ENCODE peak calls at places on chromosomes 4 and X, in six cellular contexts. One of them, this sample, is unnamed.

GRCh38 chr4:58849026-58849425 is 1738.8 kb upstream of the IGFBP7 start:
- DNase-seq in left ventricle myocardium inferior: no peak
- DNase-seq in HFFc6: no peak
- DNase-seq in mucosa of descending colon: no peak
- DNase-seq in tibial artery: no peak
- DNase-seq in foreskin keratinocyte: no peak
- DNase-seq in this sample: no peak

GRCh38 chr4:82792912-82793649 is 5.5 kb downstream of the SCD5 start:
- DNase-seq in mucosa of descending colon: no peak
- DNase-seq in foreskin keratinocyte: no peak
- DNase-seq in tibial artery: no peak
- DNase-seq in HFFc6: peak; percentile 29
- DNase-seq in left ventricle myocardium inferior: no peak
- DNase-seq in this sample: no peak

GRCh38 chrX:150897371-150898319 is 823 bp downstream of the CD99L2 start:
- DNase-seq in tibial artery: no peak
- DNase-seq in HFFc6: peak; percentile 18
- DNase-seq in foreskin keratinocyte: no peak
- DNase-seq in mucosa of descending colon: peak; percentile 51
- DNase-seq in left ventricle myocardium inferior: no peak
- DNase-seq in this sample: no peak

GRCh38 chr4:7865533-7865932 is 74.1 kb downstream of the AFAP1 start:
- DNase-seq in foreskin keratinocyte: no peak
- DNase-seq in left ventricle myocardium inferior: no peak
- DNase-seq in tibial artery: no peak
- DNase-seq in HFFc6: no peak
- DNase-seq in mucosa of descending colon: no peak
- DNase-seq in this sample: no peak

GRCh38 chr4:52076731-52077130 is 25.6 kb downstream of the SPATA18 start:
- DNase-seq in HFFc6: no peak
- DNase-seq in foreskin keratinocyte: no peak
- DNase-seq in left ventricle myocardium inferior: peak; percentile 15
- DNase-seq in mucosa of descending colon: no peak
- DNase-seq in tibial artery: no peak
- DNase-seq in this sample: peak; percentile 70

GRCh38 chr4:76772498-76773106 is 125.3 kb downstream of the SOWAHB start:
- DNase-seq in left ventricle myocardium inferior: no peak
- DNase-seq in HFFc6: peak; percentile 69
- DNase-seq in mucosa of descending colon: no peak
- DNase-seq in tibial artery: no peak
- DNase-seq in foreskin keratinocyte: no peak
- DNase-seq in this sample: no peak

GRCh38 chr4:1344696-1345095 is 2.3 kb upstream of the UVSSA start:
- DNase-seq in mucosa of descending colon: no peak
- DNase-seq in left ventricle myocardium inferior: no peak
- DNase-seq in HFFc6: no peak
- DNase-seq in foreskin keratinocyte: peak; percentile 3
- DNase-seq in tibial artery: no peak
- DNase-seq in this sample: no peak

GRCh38 chr4:156931267-156931666 is 40.3 kb downstream of the PDGFC start:
- DNase-seq in mucosa of descending colon: peak; percentile 21
- DNase-seq in tibial artery: no peak
- DNase-seq in foreskin keratinocyte: peak; percentile 68
- DNase-seq in HFFc6: peak; percentile 69
- DNase-seq in left ventricle myocardium inferior: no peak
- DNase-seq in this sample: no peak

GRCh38 chr4:185138161-185138560 is 4.9 kb upstream of the SLC25A4 start:
- DNase-seq in HFFc6: no peak
- DNase-seq in foreskin keratinocyte: no peak
- DNase-seq in left ventricle myocardium inferior: no peak
- DNase-seq in mucosa of descending colon: no peak
- DNase-seq in tibial artery: no peak
- DNase-seq in this sample: no peak

GRCh38 chr4:8938623-8939022 is 67.0 kb upstream of the HMX1 start:
- DNase-seq in HFFc6: no peak
- DNase-seq in foreskin keratinocyte: no peak
- DNase-seq in tibial artery: no peak
- DNase-seq in left ventricle myocardium inferior: no peak
- DNase-seq in mucosa of descending colon: no peak
- DNase-seq in this sample: no peak

GRCh38 chrX:58025979-58026378 is 115.7 kb upstream of the ZXDA start:
- DNase-seq in foreskin keratinocyte: no peak
- DNase-seq in HFFc6: peak; percentile 5
- DNase-seq in left ventricle myocardium inferior: no peak
- DNase-seq in tibial artery: no peak
- DNase-seq in mucosa of descending colon: peak; percentile 44
- DNase-seq in this sample: no peak

GRCh38 chr4:155392486-155393184 is 15.9 kb upstream of the MAP9 start:
- DNase-seq in mucosa of descending colon: no peak
- DNase-seq in foreskin keratinocyte: peak; percentile 59
- DNase-seq in HFFc6: peak; percentile 79
- DNase-seq in tibial artery: no peak
- DNase-seq in left ventricle myocardium inferior: no peak
- DNase-seq in this sample: no peak

GRCh38 chr4:3382251-3382650 is 59.5 kb upstream of the HGFAC start:
- DNase-seq in left ventricle myocardium inferior: no peak
- DNase-seq in HFFc6: no peak
- DNase-seq in foreskin keratinocyte: no peak
- DNase-seq in tibial artery: no peak
- DNase-seq in mucosa of descending colon: no peak
- DNase-seq in this sample: no peak

GRCh38 chrX:150542846-150543229 is 25.6 kb upstream of the MTM1 start:
- DNase-seq in HFFc6: no peak
- DNase-seq in mucosa of descending colon: no peak
- DNase-seq in left ventricle myocardium inferior: no peak
- DNase-seq in tibial artery: no peak
- DNase-seq in foreskin keratinocyte: no peak
- DNase-seq in this sample: no peak

GRCh38 chr4:16508968-16509367 is 282.7 kb upstream of the TAPT1 start:
- DNase-seq in foreskin keratinocyte: no peak
- DNase-seq in mucosa of descending colon: no peak
- DNase-seq in left ventricle myocardium inferior: no peak
- DNase-seq in tibial artery: no peak
- DNase-seq in HFFc6: no peak
- DNase-seq in this sample: no peak

GRCh38 chr4:41852229-41852628 is 83.0 kb upstream of the TMEM33 start:
- DNase-seq in tibial artery: no peak
- DNase-seq in foreskin keratinocyte: no peak
- DNase-seq in mucosa of descending colon: no peak
- DNase-seq in HFFc6: no peak
- DNase-seq in left ventricle myocardium inferior: no peak
- DNase-seq in this sample: no peak

GRCh38 chr4:26772096-26772495 is 88.5 kb upstream of the STIM2 start:
- DNase-seq in foreskin keratinocyte: no peak
- DNase-seq in HFFc6: no peak
- DNase-seq in mucosa of descending colon: no peak
- DNase-seq in tibial artery: no peak
- DNase-seq in left ventricle myocardium inferior: no peak
- DNase-seq in this sample: no peak

GRCh38 chrX:71989768-71990167 is 79.1 kb downstream of the NHSL2 start:
- DNase-seq in tibial artery: peak; percentile 64
- DNase-seq in HFFc6: no peak
- DNase-seq in mucosa of descending colon: no peak
- DNase-seq in left ventricle myocardium inferior: no peak
- DNase-seq in foreskin keratinocyte: peak; percentile 58
- DNase-seq in this sample: peak; percentile 25

GRCh38 chr4:56723831-56724230 is 42.7 kb upstream of the HOPX start:
- DNase-seq in mucosa of descending colon: no peak
- DNase-seq in left ventricle myocardium inferior: no peak
- DNase-seq in HFFc6: no peak
- DNase-seq in foreskin keratinocyte: no peak
- DNase-seq in tibial artery: no peak
- DNase-seq in this sample: no peak

GRCh38 chr4:85370400-85371032 is 104.4 kb upstream of the ARHGAP24 start:
- DNase-seq in left ventricle myocardium inferior: no peak
- DNase-seq in HFFc6: peak; percentile 35
- DNase-seq in tibial artery: no peak
- DNase-seq in foreskin keratinocyte: peak; percentile 7
- DNase-seq in mucosa of descending colon: peak; percentile 55
- DNase-seq in this sample: peak; percentile 22

GRCh38 chr4:38759077-38759789 is 23.6 kb downstream of the TLR10 start:
- DNase-seq in left ventricle myocardium inferior: peak; percentile 25
- DNase-seq in foreskin keratinocyte: no peak
- DNase-seq in tibial artery: peak; percentile 70
- DNase-seq in HFFc6: peak; percentile 52
- DNase-seq in mucosa of descending colon: peak; percentile 65
- DNase-seq in this sample: peak; percentile 65

GRCh38 chr4:158630893-158631292 is 40.8 kb downstream of the C4orf46 start:
- DNase-seq in left ventricle myocardium inferior: no peak
- DNase-seq in foreskin keratinocyte: no peak
- DNase-seq in tibial artery: no peak
- DNase-seq in HFFc6: peak; percentile 13
- DNase-seq in mucosa of descending colon: peak; percentile 49
- DNase-seq in this sample: no peak

GRCh38 chrX:83185887-83186286 is 322.2 kb upstream of the POU3F4 start:
- DNase-seq in HFFc6: no peak
- DNase-seq in left ventricle myocardium inferior: no peak
- DNase-seq in foreskin keratinocyte: no peak
- DNase-seq in mucosa of descending colon: no peak
- DNase-seq in tibial artery: no peak
- DNase-seq in this sample: no peak

GRCh38 chrX:120287513-120288112 is 23.6 kb downstream of the TMEM255A start:
- DNase-seq in left ventricle myocardium inferior: no peak
- DNase-seq in HFFc6: no peak
- DNase-seq in foreskin keratinocyte: no peak
- DNase-seq in mucosa of descending colon: no peak
- DNase-seq in tibial artery: no peak
- DNase-seq in this sample: no peak

GRCh38 chr4:142663828-142664227 is 182.3 kb downstream of the INPP4B start:
- DNase-seq in mucosa of descending colon: no peak
- DNase-seq in foreskin keratinocyte: no peak
- DNase-seq in left ventricle myocardium inferior: no peak
- DNase-seq in tibial artery: no peak
- DNase-seq in HFFc6: peak; percentile 26
- DNase-seq in this sample: no peak

GRCh38 chr4:152385551-152385950 is 150.3 kb downstream of the FBXW7 start:
- DNase-seq in HFFc6: peak; percentile 18
- DNase-seq in mucosa of descending colon: no peak
- DNase-seq in foreskin keratinocyte: no peak
- DNase-seq in left ventricle myocardium inferior: no peak
- DNase-seq in tibial artery: no peak
- DNase-seq in this sample: no peak

GRCh38 chr4:93396274-93396673 is 432.3 kb upstream of the ATOH1 start:
- DNase-seq in mucosa of descending colon: no peak
- DNase-seq in tibial artery: no peak
- DNase-seq in left ventricle myocardium inferior: no peak
- DNase-seq in foreskin keratinocyte: peak; percentile 30
- DNase-seq in HFFc6: no peak
- DNase-seq in this sample: no peak

GRCh38 chrX:11172413-11172812 is 61.3 kb downstream of the HCCS start:
- DNase-seq in mucosa of descending colon: no peak
- DNase-seq in left ventricle myocardium inferior: no peak
- DNase-seq in foreskin keratinocyte: no peak
- DNase-seq in HFFc6: no peak
- DNase-seq in tibial artery: no peak
- DNase-seq in this sample: no peak

GRCh38 chr4:10158355-10158942 is 41.9 kb upstream of the WDR1 start:
- DNase-seq in left ventricle myocardium inferior: no peak
- DNase-seq in mucosa of descending colon: no peak
- DNase-seq in HFFc6: no peak
- DNase-seq in foreskin keratinocyte: no peak
- DNase-seq in tibial artery: no peak
- DNase-seq in this sample: no peak

GRCh38 chr4:85200106-85200505 is 233.6 kb upstream of the WDFY3 start:
- DNase-seq in foreskin keratinocyte: peak; percentile 37
- DNase-seq in tibial artery: no peak
- DNase-seq in mucosa of descending colon: no peak
- DNase-seq in left ventricle myocardium inferior: no peak
- DNase-seq in HFFc6: no peak
- DNase-seq in this sample: no peak

GRCh38 chr4:56799291-56799823 is 22.1 kb downstream of the SPINK2 start:
- DNase-seq in HFFc6: no peak
- DNase-seq in mucosa of descending colon: no peak
- DNase-seq in left ventricle myocardium inferior: no peak
- DNase-seq in foreskin keratinocyte: no peak
- DNase-seq in tibial artery: no peak
- DNase-seq in this sample: no peak

GRCh38 chrX:40156472-40157227 is 58.9 kb upstream of the BCOR start:
- DNase-seq in tibial artery: no peak
- DNase-seq in foreskin keratinocyte: no peak
- DNase-seq in mucosa of descending colon: no peak
- DNase-seq in left ventricle myocardium inferior: no peak
- DNase-seq in HFFc6: no peak
- DNase-seq in this sample: peak; percentile 22

This sample was measured in heart left ventricle.